ENCODE peak calls at places on chromosomes 3 and 15, in six cellular contexts. One of them, this sample, is unnamed.

GRCh38 chr3:12829886-12830784 is 11.2 kb downstream of the RPL32 start:
- DNase-seq in BJ: no peak
- DNase-seq in Calu3: no peak
- DNase-seq in fibroblast of villous mesenchyme: no peak
- DNase-seq in kidney epithelial cell: no peak
- DNase-seq in type B pancreatic cell: no peak
- DNase-seq in this sample: no peak

GRCh38 chr3:141191097-141191749 is 40.4 kb upstream of the PXYLP1 start:
- DNase-seq in BJ: no peak
- DNase-seq in Calu3: no peak
- DNase-seq in fibroblast of villous mesenchyme: no peak
- DNase-seq in kidney epithelial cell: no peak
- DNase-seq in type B pancreatic cell: no peak
- DNase-seq in this sample: no peak

GRCh38 chr15:64163662-64164362 is 990 bp upstream of the PPIB start:
- DNase-seq in BJ: no peak
- DNase-seq in Calu3: no peak
- DNase-seq in fibroblast of villous mesenchyme: peak; percentile 68
- DNase-seq in kidney epithelial cell: no peak
- DNase-seq in type B pancreatic cell: no peak
- DNase-seq in this sample: no peak

GRCh38 chr3:72303926-72304325 is 519.0 kb upstream of the PROK2 start:
- DNase-seq in BJ: no peak
- DNase-seq in Calu3: no peak
- DNase-seq in fibroblast of villous mesenchyme: peak; percentile 94
- DNase-seq in kidney epithelial cell: no peak
- DNase-seq in type B pancreatic cell: no peak
- DNase-seq in this sample: no peak

GRCh38 chr3:126816956-126817777 is 113.1 kb downstream of the CHCHD6 start:
- DNase-seq in BJ: no peak
- DNase-seq in Calu3: no peak
- DNase-seq in fibroblast of villous mesenchyme: peak; percentile 13
- DNase-seq in kidney epithelial cell: no peak
- DNase-seq in type B pancreatic cell: no peak
- DNase-seq in this sample: no peak

GRCh38 chr3:146536681-146537080 is 7.7 kb downstream of the PLSCR1 start:
- DNase-seq in BJ: no peak
- DNase-seq in Calu3: no peak
- DNase-seq in fibroblast of villous mesenchyme: peak; percentile 36
- DNase-seq in kidney epithelial cell: no peak
- DNase-seq in type B pancreatic cell: no peak
- DNase-seq in this sample: no peak

GRCh38 chr15:70088427-70088826 is 9.3 kb downstream of the TLE3 start:
- DNase-seq in BJ: no peak
- DNase-seq in Calu3: no peak
- DNase-seq in fibroblast of villous mesenchyme: no peak
- DNase-seq in kidney epithelial cell: no peak
- DNase-seq in type B pancreatic cell: no peak
- DNase-seq in this sample: no peak

GRCh38 chr3:120559228-120560061 is 36.7 kb upstream of the NDUFB4 start:
- DNase-seq in BJ: peak; percentile 25
- DNase-seq in Calu3: peak; percentile 9
- DNase-seq in fibroblast of villous mesenchyme: peak; percentile 51
- DNase-seq in kidney epithelial cell: peak; percentile 50
- DNase-seq in type B pancreatic cell: no peak
- DNase-seq in this sample: peak; percentile 85

GRCh38 chr3:45205126-45205525 is 21.0 kb downstream of the TMEM158 start:
- DNase-seq in BJ: no peak
- DNase-seq in Calu3: no peak
- DNase-seq in fibroblast of villous mesenchyme: peak; percentile 86
- DNase-seq in kidney epithelial cell: no peak
- DNase-seq in type B pancreatic cell: no peak
- DNase-seq in this sample: peak; percentile 55

GRCh38 chr15:73346735-73347312 is 21.9 kb downstream of the HCN4 start:
- DNase-seq in BJ: no peak
- DNase-seq in Calu3: peak; percentile 85
- DNase-seq in fibroblast of villous mesenchyme: peak; percentile 43
- DNase-seq in kidney epithelial cell: peak; percentile 26
- DNase-seq in type B pancreatic cell: peak; percentile 81
- DNase-seq in this sample: no peak

GRCh38 chr15:33722005-33722672 is 246.2 kb upstream of the CHRM5 start:
- DNase-seq in BJ: peak; percentile 31
- DNase-seq in Calu3: no peak
- DNase-seq in fibroblast of villous mesenchyme: peak; percentile 25
- DNase-seq in kidney epithelial cell: peak; percentile 90
- DNase-seq in type B pancreatic cell: no peak
- DNase-seq in this sample: peak; percentile 76

GRCh38 chr3:197711973-197712707 is 24.6 kb downstream of the RUBCN start:
- DNase-seq in BJ: peak; percentile 90
- DNase-seq in Calu3: peak; percentile 81
- DNase-seq in fibroblast of villous mesenchyme: peak; percentile 99
- DNase-seq in kidney epithelial cell: peak; percentile 96
- DNase-seq in type B pancreatic cell: no peak
- DNase-seq in this sample: peak; percentile 95

GRCh38 chr3:169146866-169147245 is 516.7 kb downstream of the MECOM start:
- DNase-seq in BJ: no peak
- DNase-seq in Calu3: no peak
- DNase-seq in fibroblast of villous mesenchyme: no peak
- DNase-seq in kidney epithelial cell: no peak
- DNase-seq in type B pancreatic cell: no peak
- DNase-seq in this sample: no peak

GRCh38 chr3:6281662-6282061 is 579.3 kb upstream of the GRM7 start:
- DNase-seq in BJ: no peak
- DNase-seq in Calu3: no peak
- DNase-seq in fibroblast of villous mesenchyme: no peak
- DNase-seq in kidney epithelial cell: no peak
- DNase-seq in type B pancreatic cell: no peak
- DNase-seq in this sample: no peak

GRCh38 chr3:157905885-157906284 is 200.3 kb downstream of the SHOX2 start:
- DNase-seq in BJ: no peak
- DNase-seq in Calu3: no peak
- DNase-seq in fibroblast of villous mesenchyme: no peak
- DNase-seq in kidney epithelial cell: no peak
- DNase-seq in type B pancreatic cell: no peak
- DNase-seq in this sample: no peak

DNA sequence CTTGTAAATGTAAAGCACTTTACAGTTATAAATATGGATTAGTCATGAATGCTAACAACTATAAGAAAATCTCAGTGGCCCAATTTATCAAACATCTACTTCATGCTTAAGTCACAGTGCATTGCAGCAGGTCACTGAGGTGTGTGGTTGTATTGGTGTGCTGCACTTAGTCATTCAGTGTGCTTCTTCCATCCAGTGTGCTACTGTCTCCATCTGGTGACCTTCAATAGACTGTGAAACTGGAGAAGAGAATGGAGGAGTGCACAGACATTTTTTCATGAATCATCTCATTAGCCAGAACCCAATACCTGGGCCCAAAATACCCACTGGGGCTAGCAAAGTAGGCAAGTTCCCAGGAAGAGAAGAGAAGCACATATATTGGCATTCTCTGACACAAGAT is 199.6 kb downstream of the SHOX2 start:
- DNase-seq in BJ: no peak
- DNase-seq in Calu3: no peak
- DNase-seq in fibroblast of villous mesenchyme: peak; percentile 11
- DNase-seq in kidney epithelial cell: no peak
- DNase-seq in type B pancreatic cell: no peak
- DNase-seq in this sample: peak; percentile 30
- TF ChIP-seq CTCF in BJ: peak; percentile 43
- TF ChIP-seq CTCF in Calu3: no peak
- TF ChIP-seq CTCF in fibroblast of villous mesenchyme: peak; percentile 30
- TF ChIP-seq CTCF in kidney epithelial cell: no peak
- TF ChIP-seq CTCF in type B pancreatic cell: no peak
- TF ChIP-seq CTCF in this sample: peak; percentile 57

GRCh38 chr3:29864809-29865208 is 583.9 kb downstream of the RBMS3 start:
- DNase-seq in BJ: no peak
- DNase-seq in Calu3: no peak
- DNase-seq in fibroblast of villous mesenchyme: no peak
- DNase-seq in kidney epithelial cell: no peak
- DNase-seq in type B pancreatic cell: no peak
- DNase-seq in this sample: no peak

GRCh38 chr3:29871087-29871486 is 590.2 kb downstream of the RBMS3 start:
- DNase-seq in BJ: no peak
- DNase-seq in Calu3: no peak
- DNase-seq in fibroblast of villous mesenchyme: no peak
- DNase-seq in kidney epithelial cell: no peak
- DNase-seq in type B pancreatic cell: no peak
- DNase-seq in this sample: peak; percentile 6

GRCh38 chr3:29868702-29869101 is 587.8 kb downstream of the RBMS3 start:
- DNase-seq in BJ: no peak
- DNase-seq in Calu3: no peak
- DNase-seq in fibroblast of villous mesenchyme: no peak
- DNase-seq in kidney epithelial cell: no peak
- DNase-seq in type B pancreatic cell: no peak
- DNase-seq in this sample: no peak
- TF ChIP-seq CTCF in BJ: no peak
- TF ChIP-seq CTCF in Calu3: no peak
- TF ChIP-seq CTCF in fibroblast of villous mesenchyme: no peak
- TF ChIP-seq CTCF in kidney epithelial cell: no peak
- TF ChIP-seq CTCF in type B pancreatic cell: no peak
- TF ChIP-seq CTCF in this sample: no peak

GRCh38 chr3:112132088-112132487 is 960 bp downstream of the GCSAM start:
- DNase-seq in BJ: no peak
- DNase-seq in Calu3: no peak
- DNase-seq in fibroblast of villous mesenchyme: no peak
- DNase-seq in kidney epithelial cell: no peak
- DNase-seq in type B pancreatic cell: no peak
- DNase-seq in this sample: no peak
- TF ChIP-seq CTCF in BJ: no peak
- TF ChIP-seq CTCF in Calu3: no peak
- TF ChIP-seq CTCF in fibroblast of villous mesenchyme: no peak
- TF ChIP-seq CTCF in kidney epithelial cell: no peak
- TF ChIP-seq CTCF in type B pancreatic cell: no peak
- TF ChIP-seq CTCF in this sample: no peak

GRCh38 chr3:100260081-100260684 is 609 bp upstream of the TBC1D23 start:
- DNase-seq in BJ: no peak
- DNase-seq in Calu3: no peak
- DNase-seq in fibroblast of villous mesenchyme: peak; percentile 59
- DNase-seq in kidney epithelial cell: no peak
- DNase-seq in type B pancreatic cell: no peak
- DNase-seq in this sample: no peak
- TF ChIP-seq CTCF in BJ: peak; percentile 8
- TF ChIP-seq CTCF in Calu3: no peak
- TF ChIP-seq CTCF in fibroblast of villous mesenchyme: peak; percentile 36
- TF ChIP-seq CTCF in kidney epithelial cell: no peak
- TF ChIP-seq CTCF in type B pancreatic cell: peak; percentile 67
- TF ChIP-seq CTCF in this sample: no peak

GRCh38 chr3:52473031-52473430 is 17.6 kb downstream of the NISCH start:
- DNase-seq in BJ: no peak
- DNase-seq in Calu3: no peak
- DNase-seq in fibroblast of villous mesenchyme: no peak
- DNase-seq in kidney epithelial cell: no peak
- DNase-seq in type B pancreatic cell: no peak
- DNase-seq in this sample: no peak

GRCh38 chr3:52470920-52471319 is 15.5 kb downstream of the NISCH start:
- DNase-seq in BJ: no peak
- DNase-seq in Calu3: no peak
- DNase-seq in fibroblast of villous mesenchyme: no peak
- DNase-seq in kidney epithelial cell: no peak
- DNase-seq in type B pancreatic cell: no peak
- DNase-seq in this sample: no peak

GRCh38 chr3:52469001-52469400 is 13.6 kb downstream of the NISCH start:
- DNase-seq in BJ: no peak
- DNase-seq in Calu3: no peak
- DNase-seq in fibroblast of villous mesenchyme: peak; percentile 69
- DNase-seq in kidney epithelial cell: no peak
- DNase-seq in type B pancreatic cell: no peak
- DNase-seq in this sample: no peak

GRCh38 chr3:52472239-52472783 is 16.9 kb downstream of the NISCH start:
- DNase-seq in BJ: no peak
- DNase-seq in Calu3: no peak
- DNase-seq in fibroblast of villous mesenchyme: no peak
- DNase-seq in kidney epithelial cell: no peak
- DNase-seq in type B pancreatic cell: no peak
- DNase-seq in this sample: no peak

DNA sequence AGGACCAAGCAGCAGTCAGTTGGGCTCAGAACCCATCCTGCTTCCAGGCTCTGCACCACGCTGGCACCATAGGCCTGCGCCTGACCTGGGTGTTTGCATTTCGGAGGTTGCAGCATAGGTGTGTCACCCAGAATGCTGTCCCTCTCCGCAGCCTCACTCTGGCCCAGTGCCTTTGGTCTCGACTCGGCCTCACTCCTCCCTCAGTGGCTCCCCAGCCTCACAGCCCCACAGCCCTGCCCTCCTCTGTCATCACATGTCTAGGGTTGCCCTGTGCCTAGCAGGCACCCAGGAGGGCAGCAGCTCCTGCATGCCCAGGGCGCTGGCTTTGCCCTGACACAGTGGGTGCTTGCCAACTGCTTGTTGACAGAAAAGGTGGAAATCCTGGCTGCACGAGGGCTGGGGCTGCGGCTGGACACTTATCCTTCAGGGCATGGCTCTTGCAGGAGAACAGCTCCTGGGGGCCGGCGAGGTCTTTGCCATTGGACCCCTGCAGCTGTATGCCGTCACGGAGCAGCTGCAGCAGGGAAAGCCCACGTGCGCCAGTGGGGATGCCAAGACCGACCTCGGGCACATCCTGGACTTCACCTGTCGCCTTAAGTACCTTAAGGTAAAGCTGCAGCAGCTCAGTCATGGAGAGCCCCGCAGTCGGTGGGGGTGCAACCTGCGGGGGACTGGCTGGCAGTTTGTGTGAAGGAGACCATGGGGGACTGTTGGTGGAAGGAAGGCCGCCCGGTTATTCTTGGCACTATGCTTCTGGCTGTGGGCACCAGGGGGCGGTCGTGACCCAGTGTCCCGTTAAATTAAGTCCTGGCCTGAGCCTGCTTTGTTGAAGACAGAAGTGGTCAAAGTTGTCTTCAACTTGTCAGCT is 16.2 kb downstream of the NISCH start:
- DNase-seq in BJ: no peak
- DNase-seq in Calu3: peak; percentile 70
- DNase-seq in fibroblast of villous mesenchyme: peak; percentile 51
- DNase-seq in kidney epithelial cell: no peak
- DNase-seq in type B pancreatic cell: no peak
- DNase-seq in this sample: no peak
- TF ChIP-seq CTCF in BJ: peak; percentile 69
- TF ChIP-seq CTCF in Calu3: peak; percentile 60
- TF ChIP-seq CTCF in fibroblast of villous mesenchyme: peak; percentile 63
- TF ChIP-seq CTCF in kidney epithelial cell: peak; percentile 73
- TF ChIP-seq CTCF in type B pancreatic cell: peak; percentile 76
- TF ChIP-seq CTCF in this sample: peak; percentile 80

DNA sequence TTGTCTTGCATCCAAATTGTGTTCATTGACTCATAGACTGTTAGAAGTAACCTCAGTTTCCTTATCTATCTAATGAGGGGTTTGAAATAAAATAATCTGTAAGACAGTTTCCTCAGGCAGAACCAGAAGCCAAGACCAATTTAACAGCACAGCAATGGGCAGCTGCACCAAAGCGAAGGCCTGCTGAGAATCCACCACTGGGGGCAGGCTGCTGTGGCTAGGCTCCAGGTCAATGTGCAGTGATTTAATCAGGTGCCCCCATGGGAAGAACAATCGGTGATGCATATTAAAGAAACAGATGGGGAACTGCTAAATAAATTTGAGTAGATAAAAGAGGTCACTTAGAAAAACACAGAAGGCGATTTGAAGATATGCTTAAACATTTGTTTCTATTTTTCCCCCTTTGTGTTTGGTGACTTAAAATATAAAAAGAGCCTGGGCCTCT is 28.0 kb upstream of the TMOD3 start:
- DNase-seq in BJ: no peak
- DNase-seq in Calu3: peak; percentile 58
- DNase-seq in fibroblast of villous mesenchyme: peak; percentile 11
- DNase-seq in kidney epithelial cell: no peak
- DNase-seq in type B pancreatic cell: no peak
- DNase-seq in this sample: no peak
- TF ChIP-seq CTCF in BJ: peak; percentile 59
- TF ChIP-seq CTCF in Calu3: peak; percentile 37
- TF ChIP-seq CTCF in fibroblast of villous mesenchyme: peak; percentile 70
- TF ChIP-seq CTCF in kidney epithelial cell: peak; percentile 74
- TF ChIP-seq CTCF in type B pancreatic cell: peak; percentile 75
- TF ChIP-seq CTCF in this sample: peak; percentile 75

GRCh38 chr15:39628131-39628482 is 47.2 kb downstream of the THBS1 start:
- DNase-seq in BJ: no peak
- DNase-seq in Calu3: no peak
- DNase-seq in fibroblast of villous mesenchyme: no peak
- DNase-seq in kidney epithelial cell: no peak
- DNase-seq in type B pancreatic cell: no peak
- DNase-seq in this sample: no peak
- TF ChIP-seq CTCF in BJ: peak; percentile 26
- TF ChIP-seq CTCF in Calu3: no peak
- TF ChIP-seq CTCF in fibroblast of villous mesenchyme: peak; percentile 19
- TF ChIP-seq CTCF in kidney epithelial cell: no peak
- TF ChIP-seq CTCF in type B pancreatic cell: no peak
- TF ChIP-seq CTCF in this sample: peak; percentile 66